ENCODE peak calls at places on chromosomes 6 and 20, in nine cellular contexts. One of them, this sample, is unnamed.

GRCh38 chr20:5402903-5403531 is 86.3 kb upstream of the PROKR2 start:
- DNase-seq in upper lobe of right lung: no peak
- DNase-seq in GM12865: peak
- DNase-seq in stimulated activated CD8-positive, alpha-beta memory T cell treated with anti-CD3 and anti-CD28 coated beads, Interleukin-4, amount 100 ng/mL, for 1 hour: no peak
- DNase-seq in IMR-90: peak
- DNase-seq in hippocampal formation: no peak
- DNase-seq in iris pigment epithelial cell: peak
- DNase-seq in brain microvascular endothelial cell: peak
- DNase-seq in effector CD4-positive, alpha-beta T cell: no peak
- DNase-seq in this sample: no peak

GRCh38 chr6:32944265-32944664 is 3.4 kb upstream of the HLA-DMB start:
- DNase-seq in upper lobe of right lung: no peak
- DNase-seq in GM12865: peak
- DNase-seq in stimulated activated CD8-positive, alpha-beta memory T cell treated with anti-CD3 and anti-CD28 coated beads, Interleukin-4, amount 100 ng/mL, for 1 hour: no peak
- DNase-seq in IMR-90: no peak
- DNase-seq in hippocampal formation: no peak
- DNase-seq in iris pigment epithelial cell: no peak
- DNase-seq in brain microvascular endothelial cell: no peak
- DNase-seq in effector CD4-positive, alpha-beta T cell: peak
- DNase-seq in this sample: no peak

GRCh38 chr20:63915471-63915870 is 20.5 kb downstream of the DNAJC5 start:
- DNase-seq in upper lobe of right lung: no peak
- DNase-seq in GM12865: no peak
- DNase-seq in stimulated activated CD8-positive, alpha-beta memory T cell treated with anti-CD3 and anti-CD28 coated beads, Interleukin-4, amount 100 ng/mL, for 1 hour: no peak
- DNase-seq in IMR-90: no peak
- DNase-seq in hippocampal formation: peak
- DNase-seq in iris pigment epithelial cell: no peak
- DNase-seq in brain microvascular endothelial cell: no peak
- DNase-seq in effector CD4-positive, alpha-beta T cell: no peak
- DNase-seq in this sample: no peak

GRCh38 chr20:32570401-32571190 is 14.5 kb downstream of the NOL4L start:
- DNase-seq in upper lobe of right lung: no peak
- DNase-seq in GM12865: no peak
- DNase-seq in stimulated activated CD8-positive, alpha-beta memory T cell treated with anti-CD3 and anti-CD28 coated beads, Interleukin-4, amount 100 ng/mL, for 1 hour: no peak
- DNase-seq in IMR-90: no peak
- DNase-seq in hippocampal formation: no peak
- DNase-seq in iris pigment epithelial cell: peak
- DNase-seq in brain microvascular endothelial cell: peak
- DNase-seq in effector CD4-positive, alpha-beta T cell: no peak
- DNase-seq in this sample: no peak

GRCh38 chr20:52192296-52193007 is 873 bp upstream of the ZFP64 start:
- DNase-seq in upper lobe of right lung: peak
- DNase-seq in GM12865: peak
- DNase-seq in stimulated activated CD8-positive, alpha-beta memory T cell treated with anti-CD3 and anti-CD28 coated beads, Interleukin-4, amount 100 ng/mL, for 1 hour: no peak
- DNase-seq in IMR-90: no peak
- DNase-seq in hippocampal formation: no peak
- DNase-seq in iris pigment epithelial cell: no peak
- DNase-seq in brain microvascular endothelial cell: no peak
- DNase-seq in effector CD4-positive, alpha-beta T cell: no peak
- DNase-seq in this sample: peak

GRCh38 chr6:12522347-12522746 is 194.2 kb upstream of the PHACTR1 start:
- DNase-seq in upper lobe of right lung: no peak
- DNase-seq in GM12865: peak
- DNase-seq in stimulated activated CD8-positive, alpha-beta memory T cell treated with anti-CD3 and anti-CD28 coated beads, Interleukin-4, amount 100 ng/mL, for 1 hour: no peak
- DNase-seq in IMR-90: peak
- DNase-seq in hippocampal formation: no peak
- DNase-seq in iris pigment epithelial cell: peak
- DNase-seq in brain microvascular endothelial cell: peak
- DNase-seq in effector CD4-positive, alpha-beta T cell: no peak
- DNase-seq in this sample: no peak

GRCh38 chr6:149963212-149963461 is 606 bp upstream of the ULBP1 start:
- DNase-seq in upper lobe of right lung: no peak
- DNase-seq in GM12865: peak
- DNase-seq in stimulated activated CD8-positive, alpha-beta memory T cell treated with anti-CD3 and anti-CD28 coated beads, Interleukin-4, amount 100 ng/mL, for 1 hour: no peak
- DNase-seq in IMR-90: peak
- DNase-seq in hippocampal formation: no peak
- DNase-seq in iris pigment epithelial cell: no peak
- DNase-seq in brain microvascular endothelial cell: peak
- DNase-seq in effector CD4-positive, alpha-beta T cell: no peak
- DNase-seq in this sample: no peak

GRCh38 chr6:26594730-26595632 is 1.8 kb upstream of the ABT1 start:
- DNase-seq in upper lobe of right lung: no peak
- DNase-seq in GM12865: peak
- DNase-seq in stimulated activated CD8-positive, alpha-beta memory T cell treated with anti-CD3 and anti-CD28 coated beads, Interleukin-4, amount 100 ng/mL, for 1 hour: no peak
- DNase-seq in IMR-90: peak
- DNase-seq in hippocampal formation: no peak
- DNase-seq in iris pigment epithelial cell: peak
- DNase-seq in brain microvascular endothelial cell: peak
- DNase-seq in effector CD4-positive, alpha-beta T cell: no peak
- DNase-seq in this sample: peak

GRCh38 chr6:56004421-56004820 is 129.0 kb upstream of the BMP5 start:
- DNase-seq in upper lobe of right lung: no peak
- DNase-seq in GM12865: no peak
- DNase-seq in stimulated activated CD8-positive, alpha-beta memory T cell treated with anti-CD3 and anti-CD28 coated beads, Interleukin-4, amount 100 ng/mL, for 1 hour: no peak
- DNase-seq in IMR-90: peak
- DNase-seq in hippocampal formation: no peak
- DNase-seq in iris pigment epithelial cell: peak
- DNase-seq in brain microvascular endothelial cell: peak
- DNase-seq in effector CD4-positive, alpha-beta T cell: no peak
- DNase-seq in this sample: no peak